ENCODE peak calls at places on chromosomes 11 and 22, in four cellular contexts. One of them, this sample, is unnamed.
A peak's percentile ranks its signal among the peaks of the same experiment; 100 is the strongest.

GRCh38 chr11:35822815-35823495 is 120.9 kb upstream of the LDLRAD3 start:
- DNase-seq in upper lobe of right lung: no peak
- DNase-seq in pancreas: no peak
- DNase-seq in CD8-positive, alpha-beta T cell: no peak
- DNase-seq in this sample: no peak

GRCh38 chr11:92180664-92181251 is 43.9 kb upstream of the FAT3 start:
- DNase-seq in upper lobe of right lung: no peak
- DNase-seq in pancreas: no peak
- DNase-seq in CD8-positive, alpha-beta T cell: no peak
- DNase-seq in this sample: no peak

GRCh38 chr22:49241174-49241851 is 586.4 kb downstream of the BRD1 start:
- DNase-seq in upper lobe of right lung: no peak
- DNase-seq in pancreas: no peak
- DNase-seq in CD8-positive, alpha-beta T cell: no peak
- DNase-seq in this sample: no peak

GRCh38 chr22:45302047-45302446 is 7.7 kb upstream of the FAM118A start:
- DNase-seq in upper lobe of right lung: no peak
- DNase-seq in pancreas: no peak
- DNase-seq in CD8-positive, alpha-beta T cell: no peak
- DNase-seq in this sample: no peak

GRCh38 chr11:113273720-113274119 is 40.7 kb upstream of the TTC12 start:
- DNase-seq in upper lobe of right lung: no peak
- DNase-seq in pancreas: no peak
- DNase-seq in CD8-positive, alpha-beta T cell: no peak
- DNase-seq in this sample: no peak

GRCh38 chr11:120352405-120352804 is 16.2 kb downstream of the ARHGEF12 start:
- DNase-seq in upper lobe of right lung: no peak
- DNase-seq in pancreas: no peak
- DNase-seq in CD8-positive, alpha-beta T cell: no peak
- DNase-seq in this sample: no peak

GRCh38 chr22:27720860-27721259 is 80.7 kb downstream of the MN1 start:
- DNase-seq in upper lobe of right lung: peak; percentile 28
- DNase-seq in pancreas: no peak
- DNase-seq in CD8-positive, alpha-beta T cell: no peak
- DNase-seq in this sample: no peak

GRCh38 chr22:40426671-40427070 is 56.3 kb downstream of the SGSM3 start:
- DNase-seq in upper lobe of right lung: no peak
- DNase-seq in pancreas: no peak
- DNase-seq in CD8-positive, alpha-beta T cell: no peak
- DNase-seq in this sample: no peak

GRCh38 chr22:39999144-39999757 is 4.5 kb downstream of the FAM83F start:
- DNase-seq in upper lobe of right lung: no peak
- DNase-seq in pancreas: no peak
- DNase-seq in CD8-positive, alpha-beta T cell: no peak
- DNase-seq in this sample: no peak

GRCh38 chr22:49271831-49272230 is 555.8 kb downstream of the BRD1 start:
- DNase-seq in upper lobe of right lung: no peak
- DNase-seq in pancreas: no peak
- DNase-seq in CD8-positive, alpha-beta T cell: no peak
- DNase-seq in this sample: no peak

GRCh38 chr22:19874307-19875060 is 19.8 kb upstream of the GNB1L start:
- DNase-seq in upper lobe of right lung: peak; percentile 91
- DNase-seq in pancreas: peak; percentile 67
- DNase-seq in CD8-positive, alpha-beta T cell: peak; percentile 43
- DNase-seq in this sample: no peak

GRCh38 chr11:108160970-108161566 is 39.7 kb downstream of the ACAT1 start:
- DNase-seq in upper lobe of right lung: no peak
- DNase-seq in pancreas: no peak
- DNase-seq in CD8-positive, alpha-beta T cell: no peak
- DNase-seq in this sample: no peak

GRCh38 chr11:34380696-34381095 is 22.9 kb upstream of the ABTB2 start:
- DNase-seq in upper lobe of right lung: no peak
- DNase-seq in pancreas: no peak
- DNase-seq in CD8-positive, alpha-beta T cell: no peak
- DNase-seq in this sample: no peak

GRCh38 chr22:47343611-47344010 is 581.2 kb downstream of the TBC1D22A start:
- DNase-seq in upper lobe of right lung: no peak
- DNase-seq in pancreas: no peak
- DNase-seq in CD8-positive, alpha-beta T cell: no peak
- DNase-seq in this sample: no peak

GRCh38 chr11:8863838-8864237 is 47.2 kb upstream of the AKIP1 start:
- DNase-seq in upper lobe of right lung: no peak
- DNase-seq in pancreas: no peak
- DNase-seq in CD8-positive, alpha-beta T cell: no peak
- DNase-seq in this sample: no peak

GRCh38 chr11:100578966-100579365 is 108.1 kb upstream of the ARHGAP42 start:
- DNase-seq in upper lobe of right lung: no peak
- DNase-seq in pancreas: no peak
- DNase-seq in CD8-positive, alpha-beta T cell: no peak
- DNase-seq in this sample: no peak

GRCh38 chr11:18523079-18523478 is 3.7 kb downstream of the TSG101 start:
- DNase-seq in upper lobe of right lung: no peak
- DNase-seq in pancreas: no peak
- DNase-seq in CD8-positive, alpha-beta T cell: no peak
- DNase-seq in this sample: no peak

GRCh38 chr11:46846510-46846830 is 390 bp upstream of the CKAP5 start:
- DNase-seq in upper lobe of right lung: no peak
- DNase-seq in pancreas: no peak
- DNase-seq in CD8-positive, alpha-beta T cell: no peak
- DNase-seq in this sample: no peak

GRCh38 chr11:73321342-73322110 is 13.4 kb downstream of the ARHGEF17 start:
- DNase-seq in upper lobe of right lung: peak; percentile 75
- DNase-seq in pancreas: no peak
- DNase-seq in CD8-positive, alpha-beta T cell: no peak
- DNase-seq in this sample: no peak

GRCh38 chr22:39283312-39284141 is 35.9 kb downstream of the RPL3 start:
- DNase-seq in upper lobe of right lung: peak; percentile 85
- DNase-seq in pancreas: peak; percentile 74
- DNase-seq in CD8-positive, alpha-beta T cell: no peak
- DNase-seq in this sample: no peak

GRCh38 chr11:119323532-119324033 is 6.7 kb upstream of the MCAM start:
- DNase-seq in upper lobe of right lung: no peak
- DNase-seq in pancreas: no peak
- DNase-seq in CD8-positive, alpha-beta T cell: peak; percentile 83
- DNase-seq in this sample: no peak

GRCh38 chr11:119065369-119065768 is 2.2 kb upstream of the VPS11 start:
- DNase-seq in upper lobe of right lung: no peak
- DNase-seq in pancreas: no peak
- DNase-seq in CD8-positive, alpha-beta T cell: peak; percentile 38
- DNase-seq in this sample: no peak

GRCh38 chr11:61378713-61379313 is 13.6 kb upstream of the TMEM216 start:
- DNase-seq in upper lobe of right lung: peak; percentile 7
- DNase-seq in pancreas: no peak
- DNase-seq in CD8-positive, alpha-beta T cell: no peak
- DNase-seq in this sample: no peak

GRCh38 chr11:32081129-32081641 is 9.7 kb upstream of the RCN1 start:
- DNase-seq in upper lobe of right lung: no peak
- DNase-seq in pancreas: no peak
- DNase-seq in CD8-positive, alpha-beta T cell: no peak
- DNase-seq in this sample: no peak

GRCh38 chr11:46304605-46305004 is 27.1 kb downstream of the CREB3L1 start:
- DNase-seq in upper lobe of right lung: no peak
- DNase-seq in pancreas: no peak
- DNase-seq in CD8-positive, alpha-beta T cell: no peak
- DNase-seq in this sample: no peak

GRCh38 chr11:112689851-112690250 is 271.4 kb upstream of the NCAM1 start:
- DNase-seq in upper lobe of right lung: no peak
- DNase-seq in pancreas: no peak
- DNase-seq in CD8-positive, alpha-beta T cell: no peak
- DNase-seq in this sample: no peak

DNA sequence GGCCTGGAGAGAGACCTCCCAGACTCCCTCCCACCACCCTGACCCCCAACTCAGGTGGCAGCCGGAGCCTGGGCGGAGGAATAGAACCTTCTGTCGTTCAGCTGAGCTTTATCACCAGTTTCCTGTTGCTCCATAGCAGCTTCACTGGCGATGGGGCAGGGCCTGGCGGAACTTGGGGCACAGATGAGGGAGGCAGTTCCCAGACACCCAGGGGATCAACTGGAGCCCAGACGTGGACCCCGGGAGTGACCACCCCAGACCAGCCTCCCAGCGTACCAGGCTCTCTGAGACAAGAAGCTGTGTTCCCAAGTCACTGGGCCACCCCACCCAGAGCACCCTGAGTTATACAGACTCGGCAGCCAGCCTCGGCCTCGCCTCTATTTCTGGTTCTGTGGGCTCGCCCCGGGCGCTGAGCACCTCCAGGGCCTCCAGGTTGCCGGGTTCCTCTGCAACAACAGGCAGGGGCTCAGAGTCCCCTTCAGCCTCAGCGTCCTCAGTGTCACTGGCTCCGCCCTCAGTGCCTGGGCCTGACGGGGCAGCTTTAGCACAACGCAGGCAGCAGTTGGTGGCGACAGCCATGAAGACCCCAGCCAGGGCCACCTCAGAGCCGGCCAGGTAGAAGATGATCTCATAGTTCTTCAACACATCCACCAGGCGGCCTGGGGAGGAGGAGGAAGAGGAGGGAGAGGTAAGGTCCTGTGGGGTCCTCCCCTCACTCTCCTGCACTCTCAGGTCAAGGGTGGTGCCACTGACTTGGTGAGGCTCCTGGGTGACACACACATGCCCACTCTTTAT is 5.7 kb downstream of the SLC16A8 start:
- DNase-seq in upper lobe of right lung: no peak
- DNase-seq in pancreas: peak; percentile 67
- DNase-seq in CD8-positive, alpha-beta T cell: no peak
- DNase-seq in this sample: no peak
- H3K4me1 ChIP-seq in upper lobe of right lung: peaks cover 20% of the 10 kb centered on the region
- H3K4me1 ChIP-seq in pancreas: no peaks in the 10 kb centered on the region
- H3K4me1 ChIP-seq in CD8-positive, alpha-beta T cell: peaks cover 14% of the 10 kb centered on the region
- H3K4me1 ChIP-seq in this sample: peaks cover 22% of the 10 kb centered on the region

GRCh38 chr22:17910561-17911311 is 113.6 kb downstream of the MICAL3 start:
- DNase-seq in upper lobe of right lung: no peak
- DNase-seq in pancreas: no peak
- DNase-seq in CD8-positive, alpha-beta T cell: no peak
- DNase-seq in this sample: no peak
- TF ChIP-seq CTCF in upper lobe of right lung: peak; percentile 17
- TF ChIP-seq CTCF in pancreas: no peak
- TF ChIP-seq CTCF in CD8-positive, alpha-beta T cell: no peak
- TF ChIP-seq CTCF in this sample: peak; percentile 5

GRCh38 chr11:78820722-78821121 is 246.1 kb upstream of the NARS2 start:
- DNase-seq in upper lobe of right lung: no peak
- DNase-seq in pancreas: no peak
- DNase-seq in CD8-positive, alpha-beta T cell: no peak
- DNase-seq in this sample: no peak

GRCh38 chr11:78818201-78818600 is 243.5 kb upstream of the NARS2 start:
- DNase-seq in upper lobe of right lung: no peak
- DNase-seq in pancreas: no peak
- DNase-seq in CD8-positive, alpha-beta T cell: no peak
- DNase-seq in this sample: no peak

GRCh38 chr11:78812513-78813293 is 238.0 kb upstream of the NARS2 start:
- DNase-seq in upper lobe of right lung: no peak
- DNase-seq in pancreas: no peak
- DNase-seq in CD8-positive, alpha-beta T cell: no peak
- DNase-seq in this sample: no peak

GRCh38 chr11:78811622-78812021 is 237.0 kb upstream of the NARS2 start:
- DNase-seq in upper lobe of right lung: no peak
- DNase-seq in pancreas: no peak
- DNase-seq in CD8-positive, alpha-beta T cell: no peak
- DNase-seq in this sample: no peak

DNA sequence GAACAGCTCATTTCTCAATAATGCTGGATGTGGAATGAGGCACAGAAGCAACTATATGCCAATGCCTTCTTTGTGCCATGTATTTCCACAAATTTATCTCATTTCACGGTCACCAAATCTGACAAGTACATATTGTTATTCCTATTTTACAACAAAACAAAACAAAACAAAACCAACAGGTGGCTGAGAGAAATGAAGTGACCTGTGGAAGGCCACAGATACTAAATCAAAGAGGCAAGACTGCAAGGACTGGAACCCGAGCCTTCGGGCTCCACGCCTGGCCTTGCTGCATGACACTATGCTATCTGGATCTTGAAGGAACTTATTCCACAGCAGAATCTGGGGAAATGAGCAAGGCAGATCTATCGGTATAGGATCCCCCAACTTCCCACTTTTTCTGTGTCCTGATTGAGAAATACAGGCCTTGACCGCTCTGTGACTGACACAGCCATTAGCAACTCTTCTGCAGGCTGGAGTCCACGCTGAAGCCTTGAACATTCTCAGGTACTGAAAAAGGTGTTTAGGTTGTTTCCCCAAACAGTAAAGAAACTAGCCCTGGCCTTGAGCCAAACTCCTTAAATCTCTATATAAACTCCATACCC is 241.1 kb upstream of the NARS2 start:
- DNase-seq in upper lobe of right lung: no peak
- DNase-seq in pancreas: no peak
- DNase-seq in CD8-positive, alpha-beta T cell: no peak
- DNase-seq in this sample: no peak
- H3K4me1 ChIP-seq in upper lobe of right lung: peaks cover 4% of the 10 kb centered on the region
- H3K4me1 ChIP-seq in pancreas: no peaks in the 10 kb centered on the region
- H3K4me1 ChIP-seq in CD8-positive, alpha-beta T cell: no peaks in the 10 kb centered on the region
- H3K4me1 ChIP-seq in this sample: no peaks in the 10 kb centered on the region

GRCh38 chr11:1310772-1311468 is 1.5 kb upstream of the TOLLIP start:
- DNase-seq in upper lobe of right lung: no peak
- DNase-seq in pancreas: no peak
- DNase-seq in CD8-positive, alpha-beta T cell: peak; percentile 66
- DNase-seq in this sample: no peak

GRCh38 chr11:1310315-1310687 is 869 bp upstream of the TOLLIP start:
- DNase-seq in upper lobe of right lung: no peak
- DNase-seq in pancreas: no peak
- DNase-seq in CD8-positive, alpha-beta T cell: no peak
- DNase-seq in this sample: no peak

GRCh38 chr11:1308745-1309497 is 511 bp downstream of the TOLLIP start:
- DNase-seq in upper lobe of right lung: no peak
- DNase-seq in pancreas: peak; percentile 85
- DNase-seq in CD8-positive, alpha-beta T cell: no peak
- DNase-seq in this sample: no peak

GRCh38 chr11:1307998-1308744 is 1.3 kb downstream of the TOLLIP start:
- DNase-seq in upper lobe of right lung: no peak
- DNase-seq in pancreas: peak; percentile 85
- DNase-seq in CD8-positive, alpha-beta T cell: no peak
- DNase-seq in this sample: no peak

DNA sequence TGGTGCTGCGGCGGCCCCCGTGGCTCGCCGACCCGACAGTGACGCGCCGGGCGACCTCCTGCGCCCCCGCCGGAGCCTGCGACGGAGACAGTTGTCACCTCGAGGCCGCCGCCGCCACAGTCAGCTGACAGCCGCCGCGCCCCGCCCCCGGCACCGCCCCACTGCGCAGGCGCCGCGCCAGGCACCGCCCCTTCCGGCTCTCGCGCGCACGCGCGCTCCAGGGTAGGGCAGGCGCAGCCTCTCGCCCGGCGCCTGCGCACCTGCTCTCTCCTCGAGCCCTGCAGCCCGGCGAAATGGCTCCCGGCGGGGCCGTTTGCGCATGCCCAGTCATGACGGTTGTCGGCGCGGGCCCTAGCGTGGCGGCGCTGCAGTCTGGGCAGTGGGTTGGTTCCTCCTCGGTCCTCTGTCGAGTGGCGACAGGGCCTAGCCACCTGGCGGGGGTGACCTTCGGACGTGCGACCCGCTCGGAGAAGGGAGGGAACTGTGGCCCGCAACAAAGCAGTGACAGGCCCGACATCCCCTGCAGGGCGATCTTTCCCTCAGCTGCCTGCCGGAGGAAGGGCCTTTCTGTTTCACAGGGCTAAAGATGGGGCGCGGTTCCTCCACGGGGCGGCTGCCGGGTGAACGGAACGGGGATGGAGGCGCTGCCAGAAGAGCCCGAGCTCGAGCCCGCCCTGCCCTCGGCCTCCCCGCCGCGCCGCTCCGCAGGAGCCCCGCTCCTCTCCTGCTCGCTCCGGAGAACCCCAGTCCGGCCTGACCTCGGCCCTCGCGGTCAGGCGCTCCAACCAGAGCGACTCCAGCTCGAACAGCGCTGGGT is at the start of gene TOLLIP:
- DNase-seq in upper lobe of right lung: peak; percentile 99
- DNase-seq in pancreas: peak; percentile 99
- DNase-seq in CD8-positive, alpha-beta T cell: peak; percentile 97
- DNase-seq in this sample: peak; percentile 69
- TF ChIP-seq CTCF in upper lobe of right lung: no peak
- TF ChIP-seq CTCF in pancreas: no peak
- TF ChIP-seq CTCF in CD8-positive, alpha-beta T cell: no peak
- TF ChIP-seq CTCF in this sample: peak; percentile 29

This sample was measured in esophagus squamous epithelium.